ENCODE peak calls at places on chromosome 6, in seven cellular contexts. P is NCI-H2081; E is ACHN; G is amniotic stem cell; N is Ammon's horn; J is stimulated activated CD4-positive, alpha-beta T cell treated with anti-CD3 and anti-CD28 coated beads, Interleukin-4, amount 100 ng/mL, for 48 hours; K is stimulated activated CD8-positive, alpha-beta memory T cell treated with anti-CD3 and anti-CD28 coated beads, Interleukin-15, amount 100 ng/mL, for 24 hours. Y is an unnamed sample.
A peak's percentile ranks its signal among the peaks of the same experiment; 100 is the strongest.

GRCh38 chr6:160336200-160336599 is 12.0 kb upstream of the SLC22A3 start:
- DNase-seq in P (no peak), E (no peak), K (no peak), G (no peak), N (no peak), J (no peak), Y (no peak)

GRCh38 chr6:7106752-7107577 is 796 bp upstream of the RREB1 start:
- DNase-seq in K (peak; percentile 31), P (no peak), J (peak; percentile 52), G (no peak), E (no peak), N (no peak), Y (peak; percentile 41)

GRCh38 chr6:38720295-38720694 is 5.2 kb downstream of the DNAH8 start:
- DNase-seq in P (no peak), J (no peak), G (no peak), N (no peak), E (no peak), K (no peak), Y (peak; percentile 19)

GRCh38 chr6:82264824-82265223 is 17.3 kb upstream of the IBTK start:
- DNase-seq in J (no peak), P (no peak), K (no peak), E (no peak), N (no peak), G (no peak), Y (no peak)

GRCh38 chr6:135438907-135439535 is 58.5 kb downstream of the AHI1 start:
- DNase-seq in P (no peak), G (peak; percentile 20), J (no peak), N (no peak), E (peak; percentile 19), K (no peak), Y (peak; percentile 58)

GRCh38 chr6:80210618-80211017 is 104.1 kb downstream of the BCKDHB start:
- DNase-seq in N (no peak), G (no peak), K (no peak), E (no peak), J (no peak), P (no peak), Y (no peak)

GRCh38 chr6:57063847-57064246 is 17.4 kb downstream of the KIAA1586 start:
- DNase-seq in K (no peak), G (no peak), J (no peak), N (no peak), E (no peak), P (no peak), Y (no peak)

GRCh38 chr6:165861226-165861625 is 198.2 kb upstream of the PDE10A start:
- DNase-seq in P (no peak), N (no peak), K (no peak), E (no peak), G (no peak), J (no peak), Y (no peak)

GRCh38 chr6:48826884-48827701 is 636.0 kb downstream of the MMUT start:
- DNase-seq in J (no peak), N (no peak), G (peak; percentile 93), K (no peak), E (peak; percentile 93), P (no peak), Y (peak; percentile 51)

GRCh38 chr6:116530436-116530835 is 15.0 kb downstream of the TRAPPC3L start:
- DNase-seq in N (no peak), G (no peak), K (no peak), P (peak; percentile 29), E (no peak), J (no peak), Y (no peak)

GRCh38 chr6:28648878-28649375 is 123.2 kb downstream of the GPX5 start:
- DNase-seq in K (no peak), P (no peak), E (peak; percentile 19), J (no peak), G (no peak), N (no peak), Y (peak; percentile 47)

GRCh38 chr6:167424700-167425099 is 99.8 kb downstream of the TTLL2 start:
- DNase-seq in N (no peak), E (no peak), J (no peak), P (no peak), G (no peak), K (no peak), Y (no peak)

GRCh38 chr6:165685302-165685701 is 22.3 kb upstream of the PDE10A start:
- DNase-seq in G (no peak), N (no peak), E (no peak), J (no peak), K (no peak), P (no peak), Y (no peak)

GRCh38 chr6:87066449-87067288 is 28.2 kb downstream of the CGA start:
- DNase-seq in K (no peak), G (peak; percentile 37), N (peak; percentile 82), P (peak; percentile 59), J (peak; percentile 7), E (peak; percentile 33), Y (peak; percentile 77)

GRCh38 chr6:164109770-164110140 is 695.2 kb downstream of the QKI start:
- DNase-seq in N (peak; percentile 39), K (no peak), G (no peak), P (no peak), E (no peak), J (no peak), Y (peak; percentile 18)

GRCh38 chr6:97819680-97820079 is 536.7 kb upstream of the MMS22L start:
- DNase-seq in K (no peak), E (no peak), G (no peak), J (no peak), N (peak; percentile 71), P (no peak), Y (no peak)

GRCh38 chr6:152635949-152636674 is 1.1 kb downstream of the SYNE1 start:
- DNase-seq in N (peak; percentile 70), G (no peak), P (no peak), K (no peak), J (no peak), E (no peak), Y (peak; percentile 28)

Y was measured in A673.